ENCODE peak calls at places on chromosomes 16 and 17, in five cellular contexts. F is PC-3, O is Karpas-422, N is MM.1S, E is hepatocyte. R is an unnamed sample. For H3K9me2, the result is how much of the 10 kb centered on the place peaks cover.

GRCh38 chr17:35749560-35750412 is 3.3 kb downstream of the GAS2L2 start:
- DNase-seq in F (no peak), O (no peak), N (no peak), E (peak), R (no peak)

GRCh38 chr16:89110641-89111040 is 17.0 kb downstream of the ACSF3 start:
- DNase-seq in F (no peak), O (no peak), N (no peak), E (no peak), R (no peak)

GRCh38 chr17:61449707-61450640 is 2.2 kb upstream of the TBX4 start:
- DNase-seq in F (no peak), O (no peak), N (no peak), E (no peak), R (no peak)

GRCh38 chr17:10875984-10876555 is 38.2 kb upstream of the PIRT start:
- DNase-seq in F (peak), O (peak), N (peak), E (peak), R (peak)

GRCh38 chr17:79223953-79224352 is 149.3 kb downstream of the ENGASE start:
- DNase-seq in F (no peak), O (no peak), N (no peak), E (no peak), R (no peak)

GRCh38 chr16:85254051-85254450 is 141.8 kb upstream of the CIBAR2 start:
- DNase-seq in F (no peak), O (no peak), N (no peak), E (no peak), R (no peak)

GRCh38 chr16:87881327-87882200 is 12.3 kb upstream of the SLC7A5 start:
- DNase-seq in F (no peak), O (no peak), N (no peak), E (no peak), R (no peak)

GRCh38 chr16:2022723-2023097 is 3.1 kb downstream of the NPW start:
- DNase-seq in F (peak), O (no peak), N (peak), E (peak), R (peak)

GRCh38 chr16:84084570-84085270 is 32.0 kb downstream of the MBTPS1 start:
- DNase-seq in F (peak), O (peak), N (peak), E (peak), R (peak)

GRCh38 chr17:67198131-67198530 is 46.9 kb downstream of the HELZ start:
- DNase-seq in F (no peak), O (peak), N (no peak), E (no peak), R (no peak)

GRCh38 chr16:2707368-2708289 is 12.4 kb downstream of the PRSS27 start:
- DNase-seq in F (no peak), O (no peak), N (no peak), E (no peak), R (no peak)

GRCh38 chr17:48954300-48954755 is 9.7 kb upstream of the SNF8 start:
- DNase-seq in F (peak), O (peak), N (no peak), E (peak), R (peak)

GRCh38 chr17:57424777-57425188 is 168.5 kb downstream of the MSI2 start:
- DNase-seq in F (peak), O (peak), N (no peak), E (peak), R (no peak)

GRCh38 chr17:67054011-67054591 is 9.7 kb downstream of the CACNG1 start:
- DNase-seq in F (no peak), O (no peak), N (no peak), E (no peak), R (no peak)

GRCh38 chr16:23640669-23640958 is 496 bp downstream of the PALB2 start:
- DNase-seq in F (no peak), O (peak), N (no peak), E (no peak), R (no peak)

GRCh38 chr17:45221081-45221996 is at the start of gene FMNL1:
- DNase-seq in F (peak), O (no peak), N (peak), E (no peak), R (no peak)

GRCh38 chr17:29036584-29036983 is 6.4 kb upstream of the PIPOX start:
- DNase-seq in F (no peak), O (peak), N (no peak), E (no peak), R (no peak)

GRCh38 chr16:51573191-51573590 is 422.1 kb upstream of the SALL1 start:
- DNase-seq in F (no peak), O (no peak), N (no peak), E (no peak), R (no peak)

GRCh38 chr17:63275318-63275967 is 170.7 kb downstream of the CYB561 start:
- DNase-seq in F (peak), O (no peak), N (no peak), E (peak), R (peak)

GRCh38 chr16:66483689-66484452 is 56.8 kb downstream of the BEAN1 start:
- DNase-seq in F (peak), O (peak), N (peak), E (peak), R (peak)

GRCh38 chr16:87765776-87766484 is at the start of gene KLHDC4:
- DNase-seq in F (peak), O (peak), N (peak), E (peak), R (peak)

GRCh38 chr17:16007439-16007838 is 7.8 kb downstream of the TTC19 start:
- DNase-seq in F (no peak), O (no peak), N (no peak), E (no peak), R (no peak)

GRCh38 chr17:7404737-7405412 is 978 bp upstream of the TMEM256 start:
- DNase-seq in F (no peak), O (no peak), N (no peak), E (no peak), R (peak)

GRCh38 chr17:15444805-15445204 is 22.6 kb downstream of the CDRT4 start:
- DNase-seq in F (peak), O (no peak), N (no peak), E (no peak), R (no peak)

GRCh38 chr16:84548508-84548907 is 44.0 kb upstream of the MEAK7 start:
- DNase-seq in F (no peak), O (no peak), N (no peak), E (no peak), R (no peak)

GRCh38 chr16:17377360-17378324 is 93.1 kb downstream of the XYLT1 start:
- DNase-seq in F (no peak), O (no peak), N (peak), E (no peak), R (no peak)

GRCh38 chr16:27786881-27787625 is 237.1 kb downstream of the KATNIP start:
- DNase-seq in F (no peak), O (no peak), N (no peak), E (no peak), R (no peak)

GRCh38 chr17:83199500-83200201 is 120.2 kb downstream of the METRNL start:
- DNase-seq in F (peak), O (peak), N (peak), E (no peak), R (peak)

GRCh38 chr17:83195330-83196087 is 116.1 kb downstream of the METRNL start:
- DNase-seq in F (no peak), O (no peak), N (no peak), E (no peak), R (peak)

GRCh38 chr16:2904922-2905240 is 6.8 kb upstream of the FLYWCH1 start:
- DNase-seq in F (no peak), O (no peak), N (peak), E (no peak), R (no peak)

GRCh38 chr16:30949655-30950515 is 1.0 kb downstream of the ORAI3 start:
- DNase-seq in F (peak), O (peak), N (peak), E (peak), R (peak)

GRCh38 chr17:75394332-75394918 is 11.1 kb downstream of the GRB2 start:
- DNase-seq in F (peak), O (peak), N (no peak), E (peak), R (no peak)

GRCh38 chr16:1548234-1548633 is 14.8 kb downstream of the TMEM204 start:
- DNase-seq in F (peak), O (no peak), N (no peak), E (no peak), R (no peak)

GRCh38 chr17:10415161-10415560 is 6.6 kb downstream of the MYH8 start:
- DNase-seq in F (no peak), O (no peak), N (no peak), E (no peak), R (no peak)

GRCh38 chr16:82008957-82009592 is 2.2 kb downstream of the SDR42E1 start:
- DNase-seq in F (no peak), O (no peak), N (no peak), E (no peak), R (no peak)
- H3K4me3 ChIP-seq in F (no peak), O (no peak), N (no peak), E (no peak), R (no peak)

GRCh38 chr17:55462234-55462633 is 40.6 kb upstream of the MMD start:
- DNase-seq in F (no peak), O (no peak), N (no peak), E (no peak), R (no peak)
- H3K9me2 ChIP-seq in F (under half), O (under half), N (under half), E (under half), R (under half)

GRCh38 chr17:78106211-78106610 is 22.3 kb downstream of the TMC6 start:
- DNase-seq in F (no peak), O (no peak), N (no peak), E (no peak), R (no peak)
- H3K4me3 ChIP-seq in F (no peak), O (no peak), N (no peak), E (no peak), R (no peak)

GRCh38 chr16:26129997-26130396 is 438.2 kb downstream of the HS3ST4 start:
- DNase-seq in F (no peak), O (no peak), N (no peak), E (no peak), R (no peak)
- H3K9me2 ChIP-seq in F (under half), O (under half), N (under half), E (under half), R (under half)

DNA sequence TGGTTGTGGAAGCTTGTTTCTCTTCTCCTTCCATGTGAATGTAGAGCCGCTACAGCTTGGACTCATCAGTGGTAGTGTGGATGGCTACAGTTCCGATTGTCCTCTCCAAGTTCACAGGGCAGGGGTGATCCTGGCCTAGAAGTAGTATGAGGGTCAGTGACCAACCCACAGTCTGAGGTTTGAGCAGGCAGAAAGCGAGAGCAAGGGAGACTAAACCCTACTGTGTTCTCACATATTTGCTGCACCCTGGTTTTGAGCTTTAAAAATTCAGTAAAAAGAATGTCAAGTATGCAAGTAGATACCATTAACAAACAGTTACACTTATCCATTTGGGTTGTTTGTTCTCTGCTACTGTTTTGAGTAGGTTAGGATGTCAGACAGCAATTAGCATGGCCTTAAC is 148.9 kb downstream of the MRTFB start:
- DNase-seq in F (no peak), O (no peak), N (no peak), E (no peak), R (no peak)
- H3K4me3 ChIP-seq in F (no peak), O (no peak), N (no peak), E (no peak), R (no peak)